ENCODE peak calls at places on chromosomes 7 and 10, in six cellular contexts. One of them, this sample, is unnamed.

GRCh38 chr10:4725917-4726606 is 99.9 kb upstream of the AKR1E2 start:
- DNase-seq in lower leg skin: no peak
- DNase-seq in CD4-positive, CD25-positive, alpha-beta regulatory T cell: no peak
- DNase-seq in CD8-positive, alpha-beta memory T cell: no peak
- DNase-seq in astrocyte: peak; percentile 93
- DNase-seq in gastrocnemius medialis: no peak
- DNase-seq in this sample: peak; percentile 83

GRCh38 chr7:86784765-86785164 is 141.1 kb downstream of the GRM3 start:
- DNase-seq in lower leg skin: no peak
- DNase-seq in CD4-positive, CD25-positive, alpha-beta regulatory T cell: no peak
- DNase-seq in CD8-positive, alpha-beta memory T cell: no peak
- DNase-seq in astrocyte: no peak
- DNase-seq in gastrocnemius medialis: no peak
- DNase-seq in this sample: no peak

GRCh38 chr10:130652964-130653578 is 516.9 kb downstream of the GLRX3 start:
- DNase-seq in lower leg skin: no peak
- DNase-seq in CD4-positive, CD25-positive, alpha-beta regulatory T cell: no peak
- DNase-seq in CD8-positive, alpha-beta memory T cell: no peak
- DNase-seq in astrocyte: no peak
- DNase-seq in gastrocnemius medialis: no peak
- DNase-seq in this sample: no peak

GRCh38 chr7:137882261-137882668 is 35.5 kb upstream of the DGKI start:
- DNase-seq in lower leg skin: no peak
- DNase-seq in CD4-positive, CD25-positive, alpha-beta regulatory T cell: no peak
- DNase-seq in CD8-positive, alpha-beta memory T cell: no peak
- DNase-seq in astrocyte: peak; percentile 100
- DNase-seq in gastrocnemius medialis: peak; percentile 68
- DNase-seq in this sample: peak; percentile 98

GRCh38 chr7:13851756-13852155 is 137.7 kb downstream of the ETV1 start:
- DNase-seq in lower leg skin: no peak
- DNase-seq in CD4-positive, CD25-positive, alpha-beta regulatory T cell: no peak
- DNase-seq in CD8-positive, alpha-beta memory T cell: no peak
- DNase-seq in astrocyte: peak; percentile 71
- DNase-seq in gastrocnemius medialis: no peak
- DNase-seq in this sample: peak; percentile 85

GRCh38 chr10:114181971-114182370 is 2.8 kb downstream of the TDRD1 start:
- DNase-seq in lower leg skin: no peak
- DNase-seq in CD4-positive, CD25-positive, alpha-beta regulatory T cell: no peak
- DNase-seq in CD8-positive, alpha-beta memory T cell: no peak
- DNase-seq in astrocyte: no peak
- DNase-seq in gastrocnemius medialis: peak; percentile 39
- DNase-seq in this sample: no peak

GRCh38 chr7:13988765-13989137 is 715 bp downstream of the ETV1 start:
- DNase-seq in lower leg skin: no peak
- DNase-seq in CD4-positive, CD25-positive, alpha-beta regulatory T cell: no peak
- DNase-seq in CD8-positive, alpha-beta memory T cell: no peak
- DNase-seq in astrocyte: peak; percentile 23
- DNase-seq in gastrocnemius medialis: no peak
- DNase-seq in this sample: peak; percentile 55

GRCh38 chr7:98831641-98832221 is 38.1 kb downstream of the TMEM130 start:
- DNase-seq in lower leg skin: no peak
- DNase-seq in CD4-positive, CD25-positive, alpha-beta regulatory T cell: no peak
- DNase-seq in CD8-positive, alpha-beta memory T cell: peak; percentile 14
- DNase-seq in astrocyte: no peak
- DNase-seq in gastrocnemius medialis: no peak
- DNase-seq in this sample: peak; percentile 57

GRCh38 chr10:52729259-52730104 is 43.1 kb downstream of the MBL2 start:
- DNase-seq in lower leg skin: no peak
- DNase-seq in CD4-positive, CD25-positive, alpha-beta regulatory T cell: no peak
- DNase-seq in CD8-positive, alpha-beta memory T cell: no peak
- DNase-seq in astrocyte: peak; percentile 7
- DNase-seq in gastrocnemius medialis: no peak
- DNase-seq in this sample: peak; percentile 68

DNA sequence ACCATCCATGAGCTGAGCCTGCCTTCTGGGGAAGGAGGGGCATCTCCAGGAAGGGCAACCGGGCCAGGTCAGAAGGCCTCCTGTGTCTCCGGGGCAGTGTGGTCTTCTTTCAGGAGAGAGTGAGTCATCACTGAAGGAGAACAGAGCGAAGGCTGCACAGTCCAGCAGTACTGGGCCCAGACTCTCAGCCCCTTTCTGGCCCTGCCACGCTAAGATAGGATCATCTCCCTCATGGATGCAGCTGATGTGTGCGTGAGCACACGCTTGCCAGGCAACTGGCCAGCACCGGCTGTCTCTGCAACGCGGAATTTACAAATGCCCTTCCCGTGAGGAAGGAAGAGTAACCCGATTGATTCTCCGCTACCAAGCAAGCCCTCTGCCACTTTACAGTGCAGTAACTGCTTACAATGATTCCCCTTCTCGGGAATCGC is 328.2 kb downstream of the TNS3 start:
- DNase-seq in lower leg skin: no peak
- DNase-seq in CD4-positive, CD25-positive, alpha-beta regulatory T cell: no peak
- DNase-seq in CD8-positive, alpha-beta memory T cell: no peak
- DNase-seq in astrocyte: peak; percentile 62
- DNase-seq in gastrocnemius medialis: peak; percentile 78
- DNase-seq in this sample: peak; percentile 72
- H3K4me3 ChIP-seq in lower leg skin: no peak overlapping the region
- H3K4me3 ChIP-seq in CD4-positive, CD25-positive, alpha-beta regulatory T cell: no peak overlapping the region
- H3K4me3 ChIP-seq in CD8-positive, alpha-beta memory T cell: no peak overlapping the region
- H3K4me3 ChIP-seq in astrocyte: peak overlapping the region; percentile 57
- H3K4me3 ChIP-seq in gastrocnemius medialis: peak overlapping the region; percentile 69
- H3K4me3 ChIP-seq in this sample: peak overlapping the region; percentile 71

GRCh38 chr10:68336952-68337351 is 4.2 kb upstream of the PBLD start:
- DNase-seq in lower leg skin: no peak
- DNase-seq in CD4-positive, CD25-positive, alpha-beta regulatory T cell: no peak
- DNase-seq in CD8-positive, alpha-beta memory T cell: no peak
- DNase-seq in astrocyte: no peak
- DNase-seq in gastrocnemius medialis: no peak
- DNase-seq in this sample: no peak
- H3K4me3 ChIP-seq in lower leg skin: no peak overlapping the region
- H3K4me3 ChIP-seq in CD4-positive, CD25-positive, alpha-beta regulatory T cell: peak overlapping the region; percentile 95
- H3K4me3 ChIP-seq in CD8-positive, alpha-beta memory T cell: no peak overlapping the region
- H3K4me3 ChIP-seq in astrocyte: peak overlapping the region; percentile 6
- H3K4me3 ChIP-seq in gastrocnemius medialis: no peak overlapping the region
- H3K4me3 ChIP-seq in this sample: no peak overlapping the region

DNA sequence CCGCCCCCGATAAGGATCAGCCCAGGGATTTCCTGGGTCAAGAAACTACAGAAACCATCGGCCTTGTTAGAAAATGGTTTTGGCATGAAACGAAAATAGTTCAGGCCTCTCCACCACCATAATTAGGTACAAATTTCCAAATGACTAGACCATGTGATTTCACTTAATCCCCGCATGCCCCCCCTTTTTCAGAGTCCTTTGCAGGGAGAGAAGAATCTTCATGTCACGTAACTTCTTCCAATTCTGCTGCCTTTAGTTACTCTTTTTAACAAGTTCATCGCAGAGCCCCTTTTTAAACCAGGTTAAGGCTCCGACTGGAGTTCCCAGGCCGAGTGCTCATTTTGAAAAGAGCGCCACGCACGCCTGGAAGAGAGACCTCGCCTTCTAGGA is 3.4 kb downstream of the PDGFA start:
- DNase-seq in lower leg skin: no peak
- DNase-seq in CD4-positive, CD25-positive, alpha-beta regulatory T cell: no peak
- DNase-seq in CD8-positive, alpha-beta memory T cell: no peak
- DNase-seq in astrocyte: no peak
- DNase-seq in gastrocnemius medialis: no peak
- DNase-seq in this sample: peak; percentile 49
- H3K4me3 ChIP-seq in lower leg skin: no peak overlapping the region
- H3K4me3 ChIP-seq in CD4-positive, CD25-positive, alpha-beta regulatory T cell: no peak overlapping the region
- H3K4me3 ChIP-seq in CD8-positive, alpha-beta memory T cell: no peak overlapping the region
- H3K4me3 ChIP-seq in astrocyte: peak overlapping the region; percentile 58
- H3K4me3 ChIP-seq in gastrocnemius medialis: peak overlapping the region; percentile 94
- H3K4me3 ChIP-seq in this sample: peak overlapping the region; percentile 69

GRCh38 chr10:48466611-48467240 is 138.1 kb downstream of the ARHGAP22 start:
- DNase-seq in lower leg skin: no peak
- DNase-seq in CD4-positive, CD25-positive, alpha-beta regulatory T cell: no peak
- DNase-seq in CD8-positive, alpha-beta memory T cell: no peak
- DNase-seq in astrocyte: no peak
- DNase-seq in gastrocnemius medialis: no peak
- DNase-seq in this sample: no peak
- H3K4me3 ChIP-seq in lower leg skin: no peak overlapping the region
- H3K4me3 ChIP-seq in CD4-positive, CD25-positive, alpha-beta regulatory T cell: no peak overlapping the region
- H3K4me3 ChIP-seq in CD8-positive, alpha-beta memory T cell: no peak overlapping the region
- H3K4me3 ChIP-seq in astrocyte: no peak overlapping the region
- H3K4me3 ChIP-seq in gastrocnemius medialis: no peak overlapping the region
- H3K4me3 ChIP-seq in this sample: peak overlapping the region; percentile 51

GRCh38 chr7:150716939-150717338 is 526 bp downstream of the GIMAP1 start:
- DNase-seq in lower leg skin: no peak
- DNase-seq in CD4-positive, CD25-positive, alpha-beta regulatory T cell: no peak
- DNase-seq in CD8-positive, alpha-beta memory T cell: no peak
- DNase-seq in astrocyte: no peak
- DNase-seq in gastrocnemius medialis: no peak
- DNase-seq in this sample: no peak

GRCh38 chr7:150716368-150716767 is at the start of gene GIMAP1:
- DNase-seq in lower leg skin: peak; percentile 33
- DNase-seq in CD4-positive, CD25-positive, alpha-beta regulatory T cell: peak; percentile 67
- DNase-seq in CD8-positive, alpha-beta memory T cell: peak; percentile 39
- DNase-seq in astrocyte: no peak
- DNase-seq in gastrocnemius medialis: peak; percentile 26
- DNase-seq in this sample: no peak

GRCh38 chr7:150715738-150716137 is 675 bp upstream of the GIMAP1 start:
- DNase-seq in lower leg skin: no peak
- DNase-seq in CD4-positive, CD25-positive, alpha-beta regulatory T cell: no peak
- DNase-seq in CD8-positive, alpha-beta memory T cell: no peak
- DNase-seq in astrocyte: no peak
- DNase-seq in gastrocnemius medialis: no peak
- DNase-seq in this sample: no peak

GRCh38 chr7:150719960-150720891 is 3.8 kb downstream of the GIMAP1 start:
- DNase-seq in lower leg skin: no peak
- DNase-seq in CD4-positive, CD25-positive, alpha-beta regulatory T cell: no peak
- DNase-seq in CD8-positive, alpha-beta memory T cell: no peak
- DNase-seq in astrocyte: no peak
- DNase-seq in gastrocnemius medialis: no peak
- DNase-seq in this sample: no peak

GRCh38 chr7:150717821-150718420 is 1.5 kb downstream of the GIMAP1 start:
- DNase-seq in lower leg skin: no peak
- DNase-seq in CD4-positive, CD25-positive, alpha-beta regulatory T cell: no peak
- DNase-seq in CD8-positive, alpha-beta memory T cell: no peak
- DNase-seq in astrocyte: no peak
- DNase-seq in gastrocnemius medialis: no peak
- DNase-seq in this sample: no peak
- H3K4me3 ChIP-seq in lower leg skin: no peak overlapping the region
- H3K4me3 ChIP-seq in CD4-positive, CD25-positive, alpha-beta regulatory T cell: peak overlapping the region; percentile 97
- H3K4me3 ChIP-seq in CD8-positive, alpha-beta memory T cell: peak overlapping the region; percentile 77
- H3K4me3 ChIP-seq in astrocyte: no peak overlapping the region
- H3K4me3 ChIP-seq in gastrocnemius medialis: peak overlapping the region; percentile 52
- H3K4me3 ChIP-seq in this sample: no peak overlapping the region

GRCh38 chr10:8057636-8058273 is 3.3 kb downstream of the GATA3 start:
- DNase-seq in lower leg skin: no peak
- DNase-seq in CD4-positive, CD25-positive, alpha-beta regulatory T cell: no peak
- DNase-seq in CD8-positive, alpha-beta memory T cell: no peak
- DNase-seq in astrocyte: no peak
- DNase-seq in gastrocnemius medialis: no peak
- DNase-seq in this sample: no peak
- H3K4me3 ChIP-seq in lower leg skin: peak overlapping the region; percentile 18
- H3K4me3 ChIP-seq in CD4-positive, CD25-positive, alpha-beta regulatory T cell: peak overlapping the region; percentile 86
- H3K4me3 ChIP-seq in CD8-positive, alpha-beta memory T cell: peak overlapping the region; percentile 79
- H3K4me3 ChIP-seq in astrocyte: no peak overlapping the region
- H3K4me3 ChIP-seq in gastrocnemius medialis: peak overlapping the region; percentile 57
- H3K4me3 ChIP-seq in this sample: no peak overlapping the region

This sample was measured in choroid plexus epithelial cell.